ENCODE peak calls at places on chromosome 16, in ten cellular contexts. One of them, this sample, is unnamed.
A peak's percentile ranks its signal among the peaks of the same experiment; 100 is the strongest.

GRCh38 chr16:78852236-78852635 is 748.3 kb downstream of the MAF start:
- DNase-seq in cardiac fibroblast: no peak
- DNase-seq in NT2/D1: no peak
- DNase-seq in colonic mucosa: no peak
- DNase-seq in Caco-2: no peak
- DNase-seq in NCI-H2171: no peak
- DNase-seq in CD4-positive, alpha-beta memory T cell: no peak
- DNase-seq in AG08396: no peak
- DNase-seq in nucleus accumbens: no peak
- DNase-seq in effector memory CD4-positive, alpha-beta T cell: no peak
- DNase-seq in this sample: no peak

GRCh38 chr16:23310217-23310616 is 8.1 kb downstream of the SCNN1B start:
- DNase-seq in cardiac fibroblast: no peak
- DNase-seq in NT2/D1: no peak
- DNase-seq in colonic mucosa: no peak
- DNase-seq in Caco-2: no peak
- DNase-seq in NCI-H2171: no peak
- DNase-seq in CD4-positive, alpha-beta memory T cell: no peak
- DNase-seq in AG08396: no peak
- DNase-seq in nucleus accumbens: no peak
- DNase-seq in effector memory CD4-positive, alpha-beta T cell: no peak
- DNase-seq in this sample: no peak

GRCh38 chr16:80161799-80162380 is 378.9 kb upstream of the DYNLRB2 start:
- DNase-seq in cardiac fibroblast: no peak
- DNase-seq in NT2/D1: no peak
- DNase-seq in colonic mucosa: no peak
- DNase-seq in Caco-2: no peak
- DNase-seq in NCI-H2171: no peak
- DNase-seq in CD4-positive, alpha-beta memory T cell: no peak
- DNase-seq in AG08396: no peak
- DNase-seq in nucleus accumbens: no peak
- DNase-seq in effector memory CD4-positive, alpha-beta T cell: no peak
- DNase-seq in this sample: no peak

GRCh38 chr16:4746991-4747574 is 12.7 kb downstream of the DNAAF8 start:
- DNase-seq in cardiac fibroblast: no peak
- DNase-seq in NT2/D1: no peak
- DNase-seq in colonic mucosa: no peak
- DNase-seq in Caco-2: no peak
- DNase-seq in NCI-H2171: no peak
- DNase-seq in CD4-positive, alpha-beta memory T cell: no peak
- DNase-seq in AG08396: no peak
- DNase-seq in nucleus accumbens: no peak
- DNase-seq in effector memory CD4-positive, alpha-beta T cell: no peak
- DNase-seq in this sample: no peak

GRCh38 chr16:86578499-86579267 is at the start of gene FOXL1:
- DNase-seq in cardiac fibroblast: peak; percentile 86
- DNase-seq in NT2/D1: no peak
- DNase-seq in colonic mucosa: no peak
- DNase-seq in Caco-2: no peak
- DNase-seq in NCI-H2171: no peak
- DNase-seq in CD4-positive, alpha-beta memory T cell: no peak
- DNase-seq in AG08396: peak; percentile 74
- DNase-seq in nucleus accumbens: no peak
- DNase-seq in effector memory CD4-positive, alpha-beta T cell: no peak
- DNase-seq in this sample: no peak

GRCh38 chr16:72560617-72561016 is 388.7 kb upstream of the PMFBP1 start:
- DNase-seq in cardiac fibroblast: peak; percentile 42
- DNase-seq in NT2/D1: no peak
- DNase-seq in colonic mucosa: no peak
- DNase-seq in Caco-2: no peak
- DNase-seq in NCI-H2171: no peak
- DNase-seq in CD4-positive, alpha-beta memory T cell: no peak
- DNase-seq in AG08396: no peak
- DNase-seq in nucleus accumbens: no peak
- DNase-seq in effector memory CD4-positive, alpha-beta T cell: no peak
- DNase-seq in this sample: no peak

GRCh38 chr16:58644765-58645487 is 15.3 kb upstream of the CNOT1 start:
- DNase-seq in cardiac fibroblast: no peak
- DNase-seq in NT2/D1: no peak
- DNase-seq in colonic mucosa: no peak
- DNase-seq in Caco-2: no peak
- DNase-seq in NCI-H2171: no peak
- DNase-seq in CD4-positive, alpha-beta memory T cell: no peak
- DNase-seq in AG08396: no peak
- DNase-seq in nucleus accumbens: no peak
- DNase-seq in effector memory CD4-positive, alpha-beta T cell: no peak
- DNase-seq in this sample: no peak

GRCh38 chr16:86383488-86384262 is 126.7 kb upstream of the FOXF1 start:
- DNase-seq in cardiac fibroblast: peak; percentile 88
- DNase-seq in NT2/D1: no peak
- DNase-seq in colonic mucosa: no peak
- DNase-seq in Caco-2: peak; percentile 29
- DNase-seq in NCI-H2171: no peak
- DNase-seq in CD4-positive, alpha-beta memory T cell: no peak
- DNase-seq in AG08396: peak; percentile 85
- DNase-seq in nucleus accumbens: no peak
- DNase-seq in effector memory CD4-positive, alpha-beta T cell: no peak
- DNase-seq in this sample: no peak

GRCh38 chr16:69932228-69932627 is 18.9 kb upstream of the CLEC18A start:
- DNase-seq in cardiac fibroblast: no peak
- DNase-seq in NT2/D1: no peak
- DNase-seq in colonic mucosa: no peak
- DNase-seq in Caco-2: no peak
- DNase-seq in NCI-H2171: no peak
- DNase-seq in CD4-positive, alpha-beta memory T cell: no peak
- DNase-seq in AG08396: no peak
- DNase-seq in nucleus accumbens: peak; percentile 51
- DNase-seq in effector memory CD4-positive, alpha-beta T cell: no peak
- DNase-seq in this sample: no peak

GRCh38 chr16:558298-559020 is 1.7 kb upstream of the PRR35 start:
- DNase-seq in cardiac fibroblast: no peak
- DNase-seq in NT2/D1: no peak
- DNase-seq in colonic mucosa: no peak
- DNase-seq in Caco-2: no peak
- DNase-seq in NCI-H2171: no peak
- DNase-seq in CD4-positive, alpha-beta memory T cell: no peak
- DNase-seq in AG08396: no peak
- DNase-seq in nucleus accumbens: no peak
- DNase-seq in effector memory CD4-positive, alpha-beta T cell: no peak
- DNase-seq in this sample: no peak

GRCh38 chr16:67169642-67170167 is 633 bp upstream of the NOL3 start:
- DNase-seq in cardiac fibroblast: peak; percentile 32
- DNase-seq in NT2/D1: no peak
- DNase-seq in colonic mucosa: peak; percentile 58
- DNase-seq in Caco-2: peak; percentile 60
- DNase-seq in NCI-H2171: no peak
- DNase-seq in CD4-positive, alpha-beta memory T cell: no peak
- DNase-seq in AG08396: no peak
- DNase-seq in nucleus accumbens: peak; percentile 42
- DNase-seq in effector memory CD4-positive, alpha-beta T cell: no peak
- DNase-seq in this sample: peak; percentile 56

GRCh38 chr16:77825196-77825595 is 36.8 kb downstream of the VAT1L start:
- DNase-seq in cardiac fibroblast: no peak
- DNase-seq in NT2/D1: no peak
- DNase-seq in colonic mucosa: no peak
- DNase-seq in Caco-2: no peak
- DNase-seq in NCI-H2171: no peak
- DNase-seq in CD4-positive, alpha-beta memory T cell: no peak
- DNase-seq in AG08396: no peak
- DNase-seq in nucleus accumbens: no peak
- DNase-seq in effector memory CD4-positive, alpha-beta T cell: no peak
- DNase-seq in this sample: no peak

GRCh38 chr16:48541108-48541786 is 68.7 kb downstream of the N4BP1 start:
- DNase-seq in cardiac fibroblast: no peak
- DNase-seq in NT2/D1: no peak
- DNase-seq in colonic mucosa: no peak
- DNase-seq in Caco-2: no peak
- DNase-seq in NCI-H2171: no peak
- DNase-seq in CD4-positive, alpha-beta memory T cell: no peak
- DNase-seq in AG08396: no peak
- DNase-seq in nucleus accumbens: no peak
- DNase-seq in effector memory CD4-positive, alpha-beta T cell: no peak
- DNase-seq in this sample: no peak

GRCh38 chr16:34078697-34079096 is 619.3 kb downstream of the TP53TG3F start:
- DNase-seq in cardiac fibroblast: peak; percentile 13
- DNase-seq in NT2/D1: peak; percentile 8
- DNase-seq in colonic mucosa: no peak
- DNase-seq in Caco-2: no peak
- DNase-seq in NCI-H2171: no peak
- DNase-seq in CD4-positive, alpha-beta memory T cell: no peak
- DNase-seq in AG08396: no peak
- DNase-seq in nucleus accumbens: no peak
- DNase-seq in effector memory CD4-positive, alpha-beta T cell: no peak
- DNase-seq in this sample: no peak

GRCh38 chr16:96935-97381 is 18.9 kb downstream of the MPG start:
- DNase-seq in cardiac fibroblast: peak; percentile 89
- DNase-seq in NT2/D1: peak; percentile 79
- DNase-seq in colonic mucosa: peak; percentile 89
- DNase-seq in Caco-2: peak; percentile 91
- DNase-seq in NCI-H2171: peak; percentile 43
- DNase-seq in CD4-positive, alpha-beta memory T cell: peak; percentile 88
- DNase-seq in AG08396: peak; percentile 94
- DNase-seq in nucleus accumbens: peak; percentile 78
- DNase-seq in effector memory CD4-positive, alpha-beta T cell: peak; percentile 83
- DNase-seq in this sample: peak; percentile 63

GRCh38 chr16:31487076-31487719 is 4.3 kb downstream of the SLC5A2 start:
- DNase-seq in cardiac fibroblast: no peak
- DNase-seq in NT2/D1: no peak
- DNase-seq in colonic mucosa: no peak
- DNase-seq in Caco-2: no peak
- DNase-seq in NCI-H2171: no peak
- DNase-seq in CD4-positive, alpha-beta memory T cell: no peak
- DNase-seq in AG08396: no peak
- DNase-seq in nucleus accumbens: no peak
- DNase-seq in effector memory CD4-positive, alpha-beta T cell: no peak
- DNase-seq in this sample: no peak

GRCh38 chr16:3170440-3171180 is 17.4 kb upstream of the OR1F1 start:
- DNase-seq in cardiac fibroblast: peak; percentile 16
- DNase-seq in NT2/D1: no peak
- DNase-seq in colonic mucosa: no peak
- DNase-seq in Caco-2: no peak
- DNase-seq in NCI-H2171: no peak
- DNase-seq in CD4-positive, alpha-beta memory T cell: no peak
- DNase-seq in AG08396: no peak
- DNase-seq in nucleus accumbens: no peak
- DNase-seq in effector memory CD4-positive, alpha-beta T cell: no peak
- DNase-seq in this sample: no peak

GRCh38 chr16:14283786-14284185 is 212.7 kb downstream of the MRTFB start:
- DNase-seq in cardiac fibroblast: no peak
- DNase-seq in NT2/D1: no peak
- DNase-seq in colonic mucosa: no peak
- DNase-seq in Caco-2: no peak
- DNase-seq in NCI-H2171: no peak
- DNase-seq in CD4-positive, alpha-beta memory T cell: no peak
- DNase-seq in AG08396: no peak
- DNase-seq in nucleus accumbens: no peak
- DNase-seq in effector memory CD4-positive, alpha-beta T cell: no peak
- DNase-seq in this sample: no peak

GRCh38 chr16:55656695-55657092 is 906 bp downstream of the SLC6A2 start:
- DNase-seq in cardiac fibroblast: no peak
- DNase-seq in NT2/D1: no peak
- DNase-seq in colonic mucosa: no peak
- DNase-seq in Caco-2: no peak
- DNase-seq in NCI-H2171: no peak
- DNase-seq in CD4-positive, alpha-beta memory T cell: no peak
- DNase-seq in AG08396: no peak
- DNase-seq in nucleus accumbens: no peak
- DNase-seq in effector memory CD4-positive, alpha-beta T cell: no peak
- DNase-seq in this sample: no peak

GRCh38 chr16:19613834-19614233 is 58.3 kb downstream of the VPS35L start:
- DNase-seq in cardiac fibroblast: peak; percentile 50
- DNase-seq in NT2/D1: no peak
- DNase-seq in colonic mucosa: no peak
- DNase-seq in Caco-2: no peak
- DNase-seq in NCI-H2171: no peak
- DNase-seq in CD4-positive, alpha-beta memory T cell: no peak
- DNase-seq in AG08396: no peak
- DNase-seq in nucleus accumbens: no peak
- DNase-seq in effector memory CD4-positive, alpha-beta T cell: no peak
- DNase-seq in this sample: no peak

GRCh38 chr16:53672461-53672860 is 31.2 kb downstream of the RPGRIP1L start:
- DNase-seq in cardiac fibroblast: no peak
- DNase-seq in NT2/D1: no peak
- DNase-seq in colonic mucosa: no peak
- DNase-seq in Caco-2: no peak
- DNase-seq in NCI-H2171: no peak
- DNase-seq in CD4-positive, alpha-beta memory T cell: no peak
- DNase-seq in AG08396: no peak
- DNase-seq in nucleus accumbens: no peak
- DNase-seq in effector memory CD4-positive, alpha-beta T cell: no peak
- DNase-seq in this sample: no peak

GRCh38 chr16:69309316-69309715 is 1.8 kb upstream of the VPS4A start:
- DNase-seq in cardiac fibroblast: no peak
- DNase-seq in NT2/D1: no peak
- DNase-seq in colonic mucosa: no peak
- DNase-seq in Caco-2: no peak
- DNase-seq in NCI-H2171: no peak
- DNase-seq in CD4-positive, alpha-beta memory T cell: no peak
- DNase-seq in AG08396: no peak
- DNase-seq in nucleus accumbens: peak; percentile 63
- DNase-seq in effector memory CD4-positive, alpha-beta T cell: no peak
- DNase-seq in this sample: no peak

GRCh38 chr16:89359296-89360147 is 130.8 kb downstream of the ANKRD11 start:
- DNase-seq in cardiac fibroblast: no peak
- DNase-seq in NT2/D1: no peak
- DNase-seq in colonic mucosa: no peak
- DNase-seq in Caco-2: no peak
- DNase-seq in NCI-H2171: no peak
- DNase-seq in CD4-positive, alpha-beta memory T cell: no peak
- DNase-seq in AG08396: no peak
- DNase-seq in nucleus accumbens: no peak
- DNase-seq in effector memory CD4-positive, alpha-beta T cell: no peak
- DNase-seq in this sample: peak; percentile 38

GRCh38 chr16:78962457-78962929 is 638.0 kb downstream of the MAF start:
- DNase-seq in cardiac fibroblast: no peak
- DNase-seq in NT2/D1: no peak
- DNase-seq in colonic mucosa: no peak
- DNase-seq in Caco-2: no peak
- DNase-seq in NCI-H2171: no peak
- DNase-seq in CD4-positive, alpha-beta memory T cell: no peak
- DNase-seq in AG08396: no peak
- DNase-seq in nucleus accumbens: no peak
- DNase-seq in effector memory CD4-positive, alpha-beta T cell: no peak
- DNase-seq in this sample: no peak

GRCh38 chr16:56848955-56849689 is 15.9 kb upstream of the SLC12A3 start:
- DNase-seq in cardiac fibroblast: peak; percentile 82
- DNase-seq in NT2/D1: no peak
- DNase-seq in colonic mucosa: no peak
- DNase-seq in Caco-2: no peak
- DNase-seq in NCI-H2171: peak; percentile 74
- DNase-seq in CD4-positive, alpha-beta memory T cell: no peak
- DNase-seq in AG08396: peak; percentile 55
- DNase-seq in nucleus accumbens: peak; percentile 6
- DNase-seq in effector memory CD4-positive, alpha-beta T cell: no peak
- DNase-seq in this sample: peak; percentile 18

GRCh38 chr16:74984194-74984669 is 691 bp downstream of the WDR59 start:
- DNase-seq in cardiac fibroblast: peak; percentile 45
- DNase-seq in NT2/D1: no peak
- DNase-seq in colonic mucosa: no peak
- DNase-seq in Caco-2: no peak
- DNase-seq in NCI-H2171: no peak
- DNase-seq in CD4-positive, alpha-beta memory T cell: peak; percentile 42
- DNase-seq in AG08396: peak; percentile 29
- DNase-seq in nucleus accumbens: no peak
- DNase-seq in effector memory CD4-positive, alpha-beta T cell: peak; percentile 25
- DNase-seq in this sample: no peak

GRCh38 chr16:2511996-2512919 is 1.5 kb upstream of the ATP6V0C start:
- DNase-seq in cardiac fibroblast: no peak
- DNase-seq in NT2/D1: no peak
- DNase-seq in colonic mucosa: no peak
- DNase-seq in Caco-2: no peak
- DNase-seq in NCI-H2171: no peak
- DNase-seq in CD4-positive, alpha-beta memory T cell: no peak
- DNase-seq in AG08396: no peak
- DNase-seq in nucleus accumbens: no peak
- DNase-seq in effector memory CD4-positive, alpha-beta T cell: no peak
- DNase-seq in this sample: no peak